ENCODE peak calls at places on chromosome 9, in ten cellular contexts. One of them, this sample, is unnamed.

GRCh38 chr9:77856615-77857014 is 175.0 kb downstream of the GNAQ start:
- DNase-seq in EH: peak; percentile 47
- DNase-seq in NCI-H2081: no peak
- DNase-seq in activated CD4-positive, alpha-beta T cell treated with anti-CD3 and anti-CD28 coated beads for 36 hours: no peak
- DNase-seq in HEK293T: no peak
- DNase-seq in astrocyte of the hippocampus: no peak
- DNase-seq in hippocampal formation: no peak
- DNase-seq in foreskin fibroblast: peak; percentile 43
- DNase-seq in endothelial cell: no peak
- DNase-seq in AML-193: no peak
- DNase-seq in this sample: no peak

GRCh38 chr9:16252631-16253030 is 617.8 kb downstream of the BNC2 start:
- DNase-seq in EH: peak; percentile 46
- DNase-seq in NCI-H2081: no peak
- DNase-seq in activated CD4-positive, alpha-beta T cell treated with anti-CD3 and anti-CD28 coated beads for 36 hours: no peak
- DNase-seq in HEK293T: no peak
- DNase-seq in astrocyte of the hippocampus: peak; percentile 55
- DNase-seq in hippocampal formation: no peak
- DNase-seq in foreskin fibroblast: no peak
- DNase-seq in endothelial cell: no peak
- DNase-seq in AML-193: no peak
- DNase-seq in this sample: no peak

GRCh38 chr9:105656131-105656921 is 5.9 kb upstream of the TAL2 start:
- DNase-seq in EH: peak; percentile 10
- DNase-seq in NCI-H2081: peak; percentile 42
- DNase-seq in activated CD4-positive, alpha-beta T cell treated with anti-CD3 and anti-CD28 coated beads for 36 hours: peak; percentile 44
- DNase-seq in HEK293T: peak; percentile 42
- DNase-seq in astrocyte of the hippocampus: peak; percentile 52
- DNase-seq in hippocampal formation: no peak
- DNase-seq in foreskin fibroblast: peak; percentile 43
- DNase-seq in endothelial cell: peak; percentile 50
- DNase-seq in AML-193: no peak
- DNase-seq in this sample: peak; percentile 42

GRCh38 chr9:83986765-83987401 is 6.3 kb downstream of the RMI1 start:
- DNase-seq in EH: peak; percentile 61
- DNase-seq in NCI-H2081: peak; percentile 45
- DNase-seq in activated CD4-positive, alpha-beta T cell treated with anti-CD3 and anti-CD28 coated beads for 36 hours: peak; percentile 49
- DNase-seq in HEK293T: no peak
- DNase-seq in astrocyte of the hippocampus: no peak
- DNase-seq in hippocampal formation: no peak
- DNase-seq in foreskin fibroblast: peak; percentile 43
- DNase-seq in endothelial cell: no peak
- DNase-seq in AML-193: no peak
- DNase-seq in this sample: peak; percentile 36

GRCh38 chr9:134619983-134620612 is 21.5 kb upstream of the COL5A1 start:
- DNase-seq in EH: no peak
- DNase-seq in NCI-H2081: no peak
- DNase-seq in activated CD4-positive, alpha-beta T cell treated with anti-CD3 and anti-CD28 coated beads for 36 hours: no peak
- DNase-seq in HEK293T: no peak
- DNase-seq in astrocyte of the hippocampus: no peak
- DNase-seq in hippocampal formation: no peak
- DNase-seq in foreskin fibroblast: no peak
- DNase-seq in endothelial cell: no peak
- DNase-seq in AML-193: no peak
- DNase-seq in this sample: no peak

GRCh38 chr9:89677696-89678393 is 73.0 kb downstream of the GADD45G start:
- DNase-seq in EH: no peak
- DNase-seq in NCI-H2081: peak; percentile 98
- DNase-seq in activated CD4-positive, alpha-beta T cell treated with anti-CD3 and anti-CD28 coated beads for 36 hours: no peak
- DNase-seq in HEK293T: no peak
- DNase-seq in astrocyte of the hippocampus: no peak
- DNase-seq in hippocampal formation: peak; percentile 39
- DNase-seq in foreskin fibroblast: no peak
- DNase-seq in endothelial cell: no peak
- DNase-seq in AML-193: no peak
- DNase-seq in this sample: no peak

GRCh38 chr9:124218438-124219289 is 39.1 kb upstream of the NEK6 start:
- DNase-seq in EH: peak; percentile 75
- DNase-seq in NCI-H2081: no peak
- DNase-seq in activated CD4-positive, alpha-beta T cell treated with anti-CD3 and anti-CD28 coated beads for 36 hours: peak; percentile 74
- DNase-seq in HEK293T: no peak
- DNase-seq in astrocyte of the hippocampus: peak; percentile 58
- DNase-seq in hippocampal formation: peak; percentile 36
- DNase-seq in foreskin fibroblast: peak; percentile 68
- DNase-seq in endothelial cell: no peak
- DNase-seq in AML-193: peak; percentile 85
- DNase-seq in this sample: no peak

GRCh38 chr9:752201-752600 is 89.3 kb upstream of the DMRT1 start:
- DNase-seq in EH: peak; percentile 96
- DNase-seq in NCI-H2081: no peak
- DNase-seq in activated CD4-positive, alpha-beta T cell treated with anti-CD3 and anti-CD28 coated beads for 36 hours: no peak
- DNase-seq in HEK293T: no peak
- DNase-seq in astrocyte of the hippocampus: peak; percentile 83
- DNase-seq in hippocampal formation: no peak
- DNase-seq in foreskin fibroblast: peak; percentile 86
- DNase-seq in endothelial cell: no peak
- DNase-seq in AML-193: peak; percentile 38
- DNase-seq in this sample: no peak

GRCh38 chr9:93894691-93895079 is 60.5 kb downstream of the BARX1 start:
- DNase-seq in EH: no peak
- DNase-seq in NCI-H2081: no peak
- DNase-seq in activated CD4-positive, alpha-beta T cell treated with anti-CD3 and anti-CD28 coated beads for 36 hours: no peak
- DNase-seq in HEK293T: no peak
- DNase-seq in astrocyte of the hippocampus: no peak
- DNase-seq in hippocampal formation: no peak
- DNase-seq in foreskin fibroblast: no peak
- DNase-seq in endothelial cell: no peak
- DNase-seq in AML-193: no peak
- DNase-seq in this sample: no peak

GRCh38 chr9:17216011-17216410 is 81.2 kb downstream of the CNTLN start:
- DNase-seq in EH: peak; percentile 49
- DNase-seq in NCI-H2081: no peak
- DNase-seq in activated CD4-positive, alpha-beta T cell treated with anti-CD3 and anti-CD28 coated beads for 36 hours: no peak
- DNase-seq in HEK293T: no peak
- DNase-seq in astrocyte of the hippocampus: no peak
- DNase-seq in hippocampal formation: no peak
- DNase-seq in foreskin fibroblast: peak; percentile 26
- DNase-seq in endothelial cell: no peak
- DNase-seq in AML-193: no peak
- DNase-seq in this sample: no peak

GRCh38 chr9:89319015-89319905 is 960 bp downstream of the SECISBP2 start:
- DNase-seq in EH: peak; percentile 27
- DNase-seq in NCI-H2081: peak; percentile 19
- DNase-seq in activated CD4-positive, alpha-beta T cell treated with anti-CD3 and anti-CD28 coated beads for 36 hours: no peak
- DNase-seq in HEK293T: no peak
- DNase-seq in astrocyte of the hippocampus: peak; percentile 20
- DNase-seq in hippocampal formation: no peak
- DNase-seq in foreskin fibroblast: peak; percentile 18
- DNase-seq in endothelial cell: no peak
- DNase-seq in AML-193: no peak
- DNase-seq in this sample: peak; percentile 42

GRCh38 chr9:69945671-69946141 is 97.9 kb upstream of the MAMDC2 start:
- DNase-seq in EH: peak; percentile 80
- DNase-seq in NCI-H2081: no peak
- DNase-seq in activated CD4-positive, alpha-beta T cell treated with anti-CD3 and anti-CD28 coated beads for 36 hours: no peak
- DNase-seq in HEK293T: no peak
- DNase-seq in astrocyte of the hippocampus: peak; percentile 18
- DNase-seq in hippocampal formation: no peak
- DNase-seq in foreskin fibroblast: peak; percentile 71
- DNase-seq in endothelial cell: no peak
- DNase-seq in AML-193: peak; percentile 95
- DNase-seq in this sample: no peak

GRCh38 chr9:14062449-14063187 is 251.3 kb downstream of the NFIB start:
- DNase-seq in EH: no peak
- DNase-seq in NCI-H2081: no peak
- DNase-seq in activated CD4-positive, alpha-beta T cell treated with anti-CD3 and anti-CD28 coated beads for 36 hours: no peak
- DNase-seq in HEK293T: no peak
- DNase-seq in astrocyte of the hippocampus: peak; percentile 72
- DNase-seq in hippocampal formation: no peak
- DNase-seq in foreskin fibroblast: peak; percentile 66
- DNase-seq in endothelial cell: no peak
- DNase-seq in AML-193: no peak
- DNase-seq in this sample: no peak

GRCh38 chr9:36995927-36996471 is 38.1 kb downstream of the PAX5 start:
- DNase-seq in EH: peak; percentile 64
- DNase-seq in NCI-H2081: peak; percentile 28
- DNase-seq in activated CD4-positive, alpha-beta T cell treated with anti-CD3 and anti-CD28 coated beads for 36 hours: peak; percentile 79
- DNase-seq in HEK293T: peak; percentile 79
- DNase-seq in astrocyte of the hippocampus: peak; percentile 81
- DNase-seq in hippocampal formation: peak; percentile 5
- DNase-seq in foreskin fibroblast: peak; percentile 65
- DNase-seq in endothelial cell: peak; percentile 87
- DNase-seq in AML-193: peak; percentile 65
- DNase-seq in this sample: peak; percentile 65

GRCh38 chr9:132035679-132036078 is 44.0 kb downstream of the MED27 start:
- DNase-seq in EH: no peak
- DNase-seq in NCI-H2081: no peak
- DNase-seq in activated CD4-positive, alpha-beta T cell treated with anti-CD3 and anti-CD28 coated beads for 36 hours: no peak
- DNase-seq in HEK293T: no peak
- DNase-seq in astrocyte of the hippocampus: no peak
- DNase-seq in hippocampal formation: no peak
- DNase-seq in foreskin fibroblast: no peak
- DNase-seq in endothelial cell: no peak
- DNase-seq in AML-193: no peak
- DNase-seq in this sample: no peak

GRCh38 chr9:117405950-117406705 is 8.7 kb downstream of the ASTN2 start:
- DNase-seq in EH: no peak
- DNase-seq in NCI-H2081: no peak
- DNase-seq in activated CD4-positive, alpha-beta T cell treated with anti-CD3 and anti-CD28 coated beads for 36 hours: no peak
- DNase-seq in HEK293T: no peak
- DNase-seq in astrocyte of the hippocampus: no peak
- DNase-seq in hippocampal formation: no peak
- DNase-seq in foreskin fibroblast: no peak
- DNase-seq in endothelial cell: no peak
- DNase-seq in AML-193: no peak
- DNase-seq in this sample: no peak

GRCh38 chr9:134053941-134054761 is 13.7 kb downstream of the BRD3 start:
- DNase-seq in EH: no peak
- DNase-seq in NCI-H2081: no peak
- DNase-seq in activated CD4-positive, alpha-beta T cell treated with anti-CD3 and anti-CD28 coated beads for 36 hours: peak; percentile 2
- DNase-seq in HEK293T: no peak
- DNase-seq in astrocyte of the hippocampus: no peak
- DNase-seq in hippocampal formation: no peak
- DNase-seq in foreskin fibroblast: no peak
- DNase-seq in endothelial cell: no peak
- DNase-seq in AML-193: no peak
- DNase-seq in this sample: no peak

GRCh38 chr9:69180670-69181069 is 6.6 kb downstream of the TJP2 start:
- DNase-seq in EH: peak; percentile 99
- DNase-seq in NCI-H2081: no peak
- DNase-seq in activated CD4-positive, alpha-beta T cell treated with anti-CD3 and anti-CD28 coated beads for 36 hours: peak; percentile 78
- DNase-seq in HEK293T: no peak
- DNase-seq in astrocyte of the hippocampus: peak; percentile 88
- DNase-seq in hippocampal formation: no peak
- DNase-seq in foreskin fibroblast: peak; percentile 98
- DNase-seq in endothelial cell: no peak
- DNase-seq in AML-193: no peak
- DNase-seq in this sample: peak; percentile 93

GRCh38 chr9:127177682-127178265 is 55.3 kb upstream of the ANGPTL2 start:
- DNase-seq in EH: no peak
- DNase-seq in NCI-H2081: no peak
- DNase-seq in activated CD4-positive, alpha-beta T cell treated with anti-CD3 and anti-CD28 coated beads for 36 hours: no peak
- DNase-seq in HEK293T: no peak
- DNase-seq in astrocyte of the hippocampus: no peak
- DNase-seq in hippocampal formation: no peak
- DNase-seq in foreskin fibroblast: no peak
- DNase-seq in endothelial cell: no peak
- DNase-seq in AML-193: no peak
- DNase-seq in this sample: no peak

GRCh38 chr9:31776471-31776870 is 608.0 kb upstream of the ACO1 start:
- DNase-seq in EH: no peak
- DNase-seq in NCI-H2081: peak; percentile 99
- DNase-seq in activated CD4-positive, alpha-beta T cell treated with anti-CD3 and anti-CD28 coated beads for 36 hours: no peak
- DNase-seq in HEK293T: no peak
- DNase-seq in astrocyte of the hippocampus: peak; percentile 52
- DNase-seq in hippocampal formation: no peak
- DNase-seq in foreskin fibroblast: peak; percentile 1
- DNase-seq in endothelial cell: no peak
- DNase-seq in AML-193: no peak
- DNase-seq in this sample: no peak

GRCh38 chr9:114798793-114799427 is 6.9 kb downstream of the TNFSF15 start:
- DNase-seq in EH: no peak
- DNase-seq in NCI-H2081: peak; percentile 15
- DNase-seq in activated CD4-positive, alpha-beta T cell treated with anti-CD3 and anti-CD28 coated beads for 36 hours: no peak
- DNase-seq in HEK293T: no peak
- DNase-seq in astrocyte of the hippocampus: no peak
- DNase-seq in hippocampal formation: no peak
- DNase-seq in foreskin fibroblast: no peak
- DNase-seq in endothelial cell: no peak
- DNase-seq in AML-193: no peak
- DNase-seq in this sample: no peak

GRCh38 chr9:6896562-6896961 is 138.8 kb downstream of the KDM4C start:
- DNase-seq in EH: peak; percentile 11
- DNase-seq in NCI-H2081: no peak
- DNase-seq in activated CD4-positive, alpha-beta T cell treated with anti-CD3 and anti-CD28 coated beads for 36 hours: no peak
- DNase-seq in HEK293T: no peak
- DNase-seq in astrocyte of the hippocampus: no peak
- DNase-seq in hippocampal formation: no peak
- DNase-seq in foreskin fibroblast: peak; percentile 51
- DNase-seq in endothelial cell: no peak
- DNase-seq in AML-193: no peak
- DNase-seq in this sample: peak; percentile 97

GRCh38 chr9:130682490-130683121 is 11.0 kb upstream of the EXOSC2 start:
- DNase-seq in EH: peak; percentile 81
- DNase-seq in NCI-H2081: peak; percentile 82
- DNase-seq in activated CD4-positive, alpha-beta T cell treated with anti-CD3 and anti-CD28 coated beads for 36 hours: peak; percentile 78
- DNase-seq in HEK293T: peak; percentile 77
- DNase-seq in astrocyte of the hippocampus: peak; percentile 89
- DNase-seq in hippocampal formation: peak; percentile 56
- DNase-seq in foreskin fibroblast: peak; percentile 92
- DNase-seq in endothelial cell: peak; percentile 77
- DNase-seq in AML-193: peak; percentile 48
- DNase-seq in this sample: peak; percentile 58

GRCh38 chr9:3647652-3648051 is 121.9 kb upstream of the RFX3 start:
- DNase-seq in EH: no peak
- DNase-seq in NCI-H2081: no peak
- DNase-seq in activated CD4-positive, alpha-beta T cell treated with anti-CD3 and anti-CD28 coated beads for 36 hours: no peak
- DNase-seq in HEK293T: no peak
- DNase-seq in astrocyte of the hippocampus: no peak
- DNase-seq in hippocampal formation: no peak
- DNase-seq in foreskin fibroblast: no peak
- DNase-seq in endothelial cell: no peak
- DNase-seq in AML-193: no peak
- DNase-seq in this sample: peak; percentile 4

GRCh38 chr9:78860806-78861475 is 564.0 kb downstream of the PSAT1 start:
- DNase-seq in EH: peak; percentile 76
- DNase-seq in NCI-H2081: no peak
- DNase-seq in activated CD4-positive, alpha-beta T cell treated with anti-CD3 and anti-CD28 coated beads for 36 hours: no peak
- DNase-seq in HEK293T: no peak
- DNase-seq in astrocyte of the hippocampus: no peak
- DNase-seq in hippocampal formation: no peak
- DNase-seq in foreskin fibroblast: peak; percentile 93
- DNase-seq in endothelial cell: no peak
- DNase-seq in AML-193: no peak
- DNase-seq in this sample: no peak

GRCh38 chr9:94829380-94830070 is 103.0 kb downstream of the AOPEP start:
- DNase-seq in EH: no peak
- DNase-seq in NCI-H2081: no peak
- DNase-seq in activated CD4-positive, alpha-beta T cell treated with anti-CD3 and anti-CD28 coated beads for 36 hours: no peak
- DNase-seq in HEK293T: no peak
- DNase-seq in astrocyte of the hippocampus: no peak
- DNase-seq in hippocampal formation: no peak
- DNase-seq in foreskin fibroblast: no peak
- DNase-seq in endothelial cell: no peak
- DNase-seq in AML-193: no peak
- DNase-seq in this sample: no peak

GRCh38 chr9:138043411-138044345 is 166.1 kb downstream of the CACNA1B start:
- DNase-seq in EH: no peak
- DNase-seq in NCI-H2081: no peak
- DNase-seq in activated CD4-positive, alpha-beta T cell treated with anti-CD3 and anti-CD28 coated beads for 36 hours: no peak
- DNase-seq in HEK293T: no peak
- DNase-seq in astrocyte of the hippocampus: no peak
- DNase-seq in hippocampal formation: no peak
- DNase-seq in foreskin fibroblast: no peak
- DNase-seq in endothelial cell: no peak
- DNase-seq in AML-193: no peak
- DNase-seq in this sample: no peak

This sample was measured in erythroblast.